ENCODE peak calls at places on chromosomes 12 and 14, in eight cellular contexts. E, M, L, Y, T, I, N and U are unnamed samples.

GRCh38 chr12:131832393-131833231 is 4.4 kb downstream of the MMP17 start:
- DNase-seq in E (peak; percentile 13), M (peak; percentile 67), L (peak; percentile 51), Y (peak; percentile 63), T (peak; percentile 38), I (peak; percentile 61), N (no peak), U (peak; percentile 22)

GRCh38 chr12:54173066-54173726 is 15.6 kb downstream of the SMUG1 start:
- DNase-seq in E (no peak), M (no peak), L (peak; percentile 40), Y (peak; percentile 60), T (no peak), I (peak; percentile 15), N (no peak), U (peak; percentile 21)

GRCh38 chr14:90060312-90060964 is 1.4 kb upstream of the KCNK13 start:
- DNase-seq in E (peak; percentile 76), M (no peak), L (peak; percentile 42), Y (peak; percentile 77), T (no peak), I (peak; percentile 72), N (peak; percentile 52), U (peak; percentile 10)

GRCh38 chr12:94954029-94954685 is 49.3 kb downstream of the NDUFA12 start:
- DNase-seq in E (no peak), M (no peak), L (no peak), Y (no peak), T (no peak), I (peak; percentile 62), N (no peak), U (peak; percentile 79)

GRCh38 chr12:118689793-118690192 is 291.5 kb upstream of the SRRM4 start:
- DNase-seq in E (no peak), M (no peak), L (no peak), Y (no peak), T (no peak), I (no peak), N (no peak), U (no peak)

GRCh38 chr12:52924764-52925716 is 20.2 kb upstream of the KRT8 start:
- DNase-seq in E (no peak), M (no peak), L (no peak), Y (no peak), T (no peak), I (peak; percentile 82), N (no peak), U (no peak)

GRCh38 chr12:6819069-6820030 is 2.3 kb upstream of the GPR162 start:
- DNase-seq in E (no peak), M (no peak), L (no peak), Y (no peak), T (no peak), I (peak; percentile 40), N (no peak), U (no peak)

GRCh38 chr12:96177013-96177412 is 17.2 kb upstream of the ELK3 start:
- DNase-seq in E (no peak), M (no peak), L (no peak), Y (no peak), T (no peak), I (peak; percentile 89), N (no peak), U (no peak)

GRCh38 chr12:29160230-29160629 is 11.2 kb downstream of the FAR2 start:
- DNase-seq in E (no peak), M (no peak), L (no peak), Y (no peak), T (peak; percentile 23), I (peak; percentile 11), N (no peak), U (no peak)

GRCh38 chr14:103260629-103261124 is 73.4 kb upstream of the EIF5 start:
- DNase-seq in E (peak; percentile 34), M (no peak), L (peak; percentile 35), Y (peak; percentile 4), T (no peak), I (peak; percentile 67), N (no peak), U (peak; percentile 64)

GRCh38 chr12:132190012-132190755 is 45.9 kb downstream of the NOC4L start:
- DNase-seq in E (no peak), M (no peak), L (no peak), Y (no peak), T (no peak), I (no peak), N (no peak), U (no peak)

GRCh38 chr14:66216763-66217162 is 269.4 kb upstream of the CCDC196 start:
- DNase-seq in E (no peak), M (no peak), L (no peak), Y (no peak), T (no peak), I (no peak), N (no peak), U (no peak)

GRCh38 chr12:53719649-53720048 is 7.6 kb downstream of the CALCOCO1 start:
- DNase-seq in E (no peak), M (no peak), L (no peak), Y (no peak), T (no peak), I (no peak), N (no peak), U (no peak)

GRCh38 chr12:78584695-78585094 is 279.9 kb upstream of the SYT1 start:
- DNase-seq in E (no peak), M (no peak), L (no peak), Y (no peak), T (no peak), I (peak; percentile 5), N (no peak), U (no peak)

GRCh38 chr12:108720757-108721514 is 10.4 kb downstream of the CORO1C start:
- DNase-seq in E (no peak), M (peak; percentile 58), L (no peak), Y (no peak), T (no peak), I (peak; percentile 44), N (no peak), U (no peak)

GRCh38 chr12:107091989-107092641 is 1.2 kb downstream of the CRY1 start:
- DNase-seq in E (peak; percentile 61), M (peak; percentile 92), L (no peak), Y (peak; percentile 21), T (peak; percentile 39), I (peak; percentile 97), N (peak; percentile 30), U (peak; percentile 53)